ENCODE peak calls at places on chromosomes 3 and 15, in nine cellular contexts. One of them, this sample, is unnamed.

GRCh38 chr3:63967675-63968611 is 55.4 kb downstream of the PSMD6 start:
- DNase-seq in stimulated activated CD4-positive, alpha-beta T cell treated with anti-CD3 and anti-CD28 coated beads, Interleukin-15, amount 100 ng/mL, for 1 hour: no peak
- DNase-seq in NCI-H1092 treated with DMSO at 0.1 percent for 48 hours: peak; percentile 19
- DNase-seq in activated CD4-positive, alpha-beta T cell treated with anti-CD3 and anti-CD28 coated beads for 48 hours: peak; percentile 22
- DNase-seq in T-helper 22 cell: peak; percentile 21
- DNase-seq in H1: no peak
- DNase-seq in mucosa of descending colon: peak; percentile 69
- DNase-seq in aorta: no peak
- DNase-seq in astrocyte of the spinal cord: peak; percentile 69
- DNase-seq in this sample: peak; percentile 48

GRCh38 chr3:126156468-126156867 is 23.9 kb downstream of the ALDH1L1 start:
- DNase-seq in stimulated activated CD4-positive, alpha-beta T cell treated with anti-CD3 and anti-CD28 coated beads, Interleukin-15, amount 100 ng/mL, for 1 hour: no peak
- DNase-seq in NCI-H1092 treated with DMSO at 0.1 percent for 48 hours: no peak
- DNase-seq in activated CD4-positive, alpha-beta T cell treated with anti-CD3 and anti-CD28 coated beads for 48 hours: peak; percentile 17
- DNase-seq in T-helper 22 cell: no peak
- DNase-seq in H1: no peak
- DNase-seq in mucosa of descending colon: no peak
- DNase-seq in aorta: no peak
- DNase-seq in astrocyte of the spinal cord: no peak
- DNase-seq in this sample: no peak

GRCh38 chr3:104588442-104588841 is 778.3 kb upstream of the ALCAM start:
- DNase-seq in stimulated activated CD4-positive, alpha-beta T cell treated with anti-CD3 and anti-CD28 coated beads, Interleukin-15, amount 100 ng/mL, for 1 hour: no peak
- DNase-seq in NCI-H1092 treated with DMSO at 0.1 percent for 48 hours: no peak
- DNase-seq in activated CD4-positive, alpha-beta T cell treated with anti-CD3 and anti-CD28 coated beads for 48 hours: no peak
- DNase-seq in T-helper 22 cell: no peak
- DNase-seq in H1: no peak
- DNase-seq in mucosa of descending colon: no peak
- DNase-seq in aorta: no peak
- DNase-seq in astrocyte of the spinal cord: no peak
- DNase-seq in this sample: no peak

GRCh38 chr3:117045143-117045542 is 335.6 kb downstream of the TUSC7 start:
- DNase-seq in stimulated activated CD4-positive, alpha-beta T cell treated with anti-CD3 and anti-CD28 coated beads, Interleukin-15, amount 100 ng/mL, for 1 hour: no peak
- DNase-seq in NCI-H1092 treated with DMSO at 0.1 percent for 48 hours: no peak
- DNase-seq in activated CD4-positive, alpha-beta T cell treated with anti-CD3 and anti-CD28 coated beads for 48 hours: no peak
- DNase-seq in T-helper 22 cell: no peak
- DNase-seq in H1: peak; percentile 62
- DNase-seq in mucosa of descending colon: peak; percentile 40
- DNase-seq in aorta: no peak
- DNase-seq in astrocyte of the spinal cord: no peak
- DNase-seq in this sample: peak; percentile 17

GRCh38 chr15:51600114-51600513 is 22.5 kb downstream of the DMXL2 start:
- DNase-seq in stimulated activated CD4-positive, alpha-beta T cell treated with anti-CD3 and anti-CD28 coated beads, Interleukin-15, amount 100 ng/mL, for 1 hour: no peak
- DNase-seq in NCI-H1092 treated with DMSO at 0.1 percent for 48 hours: no peak
- DNase-seq in activated CD4-positive, alpha-beta T cell treated with anti-CD3 and anti-CD28 coated beads for 48 hours: peak; percentile 6
- DNase-seq in T-helper 22 cell: no peak
- DNase-seq in H1: no peak
- DNase-seq in mucosa of descending colon: no peak
- DNase-seq in aorta: no peak
- DNase-seq in astrocyte of the spinal cord: peak; percentile 20
- DNase-seq in this sample: peak; percentile 68

GRCh38 chr15:41981373-41982132 is 9.2 kb upstream of the EHD4 start:
- DNase-seq in stimulated activated CD4-positive, alpha-beta T cell treated with anti-CD3 and anti-CD28 coated beads, Interleukin-15, amount 100 ng/mL, for 1 hour: no peak
- DNase-seq in NCI-H1092 treated with DMSO at 0.1 percent for 48 hours: no peak
- DNase-seq in activated CD4-positive, alpha-beta T cell treated with anti-CD3 and anti-CD28 coated beads for 48 hours: no peak
- DNase-seq in T-helper 22 cell: no peak
- DNase-seq in H1: no peak
- DNase-seq in mucosa of descending colon: no peak
- DNase-seq in aorta: no peak
- DNase-seq in astrocyte of the spinal cord: no peak
- DNase-seq in this sample: no peak

GRCh38 chr15:101455291-101455916 is 34.1 kb downstream of the PCSK6 start:
- DNase-seq in stimulated activated CD4-positive, alpha-beta T cell treated with anti-CD3 and anti-CD28 coated beads, Interleukin-15, amount 100 ng/mL, for 1 hour: no peak
- DNase-seq in NCI-H1092 treated with DMSO at 0.1 percent for 48 hours: no peak
- DNase-seq in activated CD4-positive, alpha-beta T cell treated with anti-CD3 and anti-CD28 coated beads for 48 hours: peak; percentile 9
- DNase-seq in T-helper 22 cell: no peak
- DNase-seq in H1: no peak
- DNase-seq in mucosa of descending colon: no peak
- DNase-seq in aorta: no peak
- DNase-seq in astrocyte of the spinal cord: no peak
- DNase-seq in this sample: peak; percentile 12

GRCh38 chr3:187352581-187353575 is 15.3 kb upstream of the RTP4 start:
- DNase-seq in stimulated activated CD4-positive, alpha-beta T cell treated with anti-CD3 and anti-CD28 coated beads, Interleukin-15, amount 100 ng/mL, for 1 hour: no peak
- DNase-seq in NCI-H1092 treated with DMSO at 0.1 percent for 48 hours: no peak
- DNase-seq in activated CD4-positive, alpha-beta T cell treated with anti-CD3 and anti-CD28 coated beads for 48 hours: no peak
- DNase-seq in T-helper 22 cell: no peak
- DNase-seq in H1: no peak
- DNase-seq in mucosa of descending colon: peak; percentile 50
- DNase-seq in aorta: no peak
- DNase-seq in astrocyte of the spinal cord: peak; percentile 5
- DNase-seq in this sample: peak; percentile 77

GRCh38 chr3:111850481-111850880 is 8.6 kb upstream of the PHLDB2 start:
- DNase-seq in stimulated activated CD4-positive, alpha-beta T cell treated with anti-CD3 and anti-CD28 coated beads, Interleukin-15, amount 100 ng/mL, for 1 hour: no peak
- DNase-seq in NCI-H1092 treated with DMSO at 0.1 percent for 48 hours: no peak
- DNase-seq in activated CD4-positive, alpha-beta T cell treated with anti-CD3 and anti-CD28 coated beads for 48 hours: no peak
- DNase-seq in T-helper 22 cell: no peak
- DNase-seq in H1: no peak
- DNase-seq in mucosa of descending colon: no peak
- DNase-seq in aorta: no peak
- DNase-seq in astrocyte of the spinal cord: peak; percentile 49
- DNase-seq in this sample: no peak

GRCh38 chr15:57019496-57020160 is 101.2 kb downstream of the TCF12 start:
- DNase-seq in stimulated activated CD4-positive, alpha-beta T cell treated with anti-CD3 and anti-CD28 coated beads, Interleukin-15, amount 100 ng/mL, for 1 hour: no peak
- DNase-seq in NCI-H1092 treated with DMSO at 0.1 percent for 48 hours: no peak
- DNase-seq in activated CD4-positive, alpha-beta T cell treated with anti-CD3 and anti-CD28 coated beads for 48 hours: no peak
- DNase-seq in T-helper 22 cell: no peak
- DNase-seq in H1: no peak
- DNase-seq in mucosa of descending colon: no peak
- DNase-seq in aorta: no peak
- DNase-seq in astrocyte of the spinal cord: peak; percentile 15
- DNase-seq in this sample: peak; percentile 90

GRCh38 chr3:149449799-149450198 is 24.7 kb upstream of the TM4SF4 start:
- DNase-seq in stimulated activated CD4-positive, alpha-beta T cell treated with anti-CD3 and anti-CD28 coated beads, Interleukin-15, amount 100 ng/mL, for 1 hour: no peak
- DNase-seq in NCI-H1092 treated with DMSO at 0.1 percent for 48 hours: no peak
- DNase-seq in activated CD4-positive, alpha-beta T cell treated with anti-CD3 and anti-CD28 coated beads for 48 hours: no peak
- DNase-seq in T-helper 22 cell: no peak
- DNase-seq in H1: no peak
- DNase-seq in mucosa of descending colon: no peak
- DNase-seq in aorta: no peak
- DNase-seq in astrocyte of the spinal cord: peak; percentile 52
- DNase-seq in this sample: no peak

GRCh38 chr3:86837871-86838270 is 153.1 kb downstream of the VGLL3 start:
- DNase-seq in stimulated activated CD4-positive, alpha-beta T cell treated with anti-CD3 and anti-CD28 coated beads, Interleukin-15, amount 100 ng/mL, for 1 hour: no peak
- DNase-seq in NCI-H1092 treated with DMSO at 0.1 percent for 48 hours: no peak
- DNase-seq in activated CD4-positive, alpha-beta T cell treated with anti-CD3 and anti-CD28 coated beads for 48 hours: no peak
- DNase-seq in T-helper 22 cell: no peak
- DNase-seq in H1: no peak
- DNase-seq in mucosa of descending colon: no peak
- DNase-seq in aorta: no peak
- DNase-seq in astrocyte of the spinal cord: no peak
- DNase-seq in this sample: no peak

GRCh38 chr3:119211193-119211592 is 29.5 kb downstream of the B4GALT4 start:
- DNase-seq in stimulated activated CD4-positive, alpha-beta T cell treated with anti-CD3 and anti-CD28 coated beads, Interleukin-15, amount 100 ng/mL, for 1 hour: no peak
- DNase-seq in NCI-H1092 treated with DMSO at 0.1 percent for 48 hours: no peak
- DNase-seq in activated CD4-positive, alpha-beta T cell treated with anti-CD3 and anti-CD28 coated beads for 48 hours: no peak
- DNase-seq in T-helper 22 cell: no peak
- DNase-seq in H1: no peak
- DNase-seq in mucosa of descending colon: peak; percentile 15
- DNase-seq in aorta: no peak
- DNase-seq in astrocyte of the spinal cord: no peak
- DNase-seq in this sample: peak; percentile 91

GRCh38 chr15:82875411-82876003 is 66.1 kb downstream of the WHAMM start:
- DNase-seq in stimulated activated CD4-positive, alpha-beta T cell treated with anti-CD3 and anti-CD28 coated beads, Interleukin-15, amount 100 ng/mL, for 1 hour: no peak
- DNase-seq in NCI-H1092 treated with DMSO at 0.1 percent for 48 hours: no peak
- DNase-seq in activated CD4-positive, alpha-beta T cell treated with anti-CD3 and anti-CD28 coated beads for 48 hours: no peak
- DNase-seq in T-helper 22 cell: no peak
- DNase-seq in H1: no peak
- DNase-seq in mucosa of descending colon: no peak
- DNase-seq in aorta: no peak
- DNase-seq in astrocyte of the spinal cord: peak; percentile 59
- DNase-seq in this sample: no peak

GRCh38 chr3:54066253-54066652 is 56.1 kb upstream of the CACNA2D3 start:
- DNase-seq in stimulated activated CD4-positive, alpha-beta T cell treated with anti-CD3 and anti-CD28 coated beads, Interleukin-15, amount 100 ng/mL, for 1 hour: no peak
- DNase-seq in NCI-H1092 treated with DMSO at 0.1 percent for 48 hours: no peak
- DNase-seq in activated CD4-positive, alpha-beta T cell treated with anti-CD3 and anti-CD28 coated beads for 48 hours: no peak
- DNase-seq in T-helper 22 cell: no peak
- DNase-seq in H1: no peak
- DNase-seq in mucosa of descending colon: no peak
- DNase-seq in aorta: no peak
- DNase-seq in astrocyte of the spinal cord: no peak
- DNase-seq in this sample: no peak

GRCh38 chr3:138405486-138405885 is 28.9 kb upstream of the ESYT3 start:
- DNase-seq in stimulated activated CD4-positive, alpha-beta T cell treated with anti-CD3 and anti-CD28 coated beads, Interleukin-15, amount 100 ng/mL, for 1 hour: no peak
- DNase-seq in NCI-H1092 treated with DMSO at 0.1 percent for 48 hours: no peak
- DNase-seq in activated CD4-positive, alpha-beta T cell treated with anti-CD3 and anti-CD28 coated beads for 48 hours: no peak
- DNase-seq in T-helper 22 cell: no peak
- DNase-seq in H1: no peak
- DNase-seq in mucosa of descending colon: no peak
- DNase-seq in aorta: no peak
- DNase-seq in astrocyte of the spinal cord: no peak
- DNase-seq in this sample: no peak

GRCh38 chr15:36432162-36432561 is 147.3 kb upstream of the CDIN1 start:
- DNase-seq in stimulated activated CD4-positive, alpha-beta T cell treated with anti-CD3 and anti-CD28 coated beads, Interleukin-15, amount 100 ng/mL, for 1 hour: no peak
- DNase-seq in NCI-H1092 treated with DMSO at 0.1 percent for 48 hours: no peak
- DNase-seq in activated CD4-positive, alpha-beta T cell treated with anti-CD3 and anti-CD28 coated beads for 48 hours: no peak
- DNase-seq in T-helper 22 cell: no peak
- DNase-seq in H1: no peak
- DNase-seq in mucosa of descending colon: no peak
- DNase-seq in aorta: no peak
- DNase-seq in astrocyte of the spinal cord: peak; percentile 93
- DNase-seq in this sample: peak; percentile 84

GRCh38 chr3:40996382-40996781 is 202.9 kb upstream of the CTNNB1 start:
- DNase-seq in stimulated activated CD4-positive, alpha-beta T cell treated with anti-CD3 and anti-CD28 coated beads, Interleukin-15, amount 100 ng/mL, for 1 hour: no peak
- DNase-seq in NCI-H1092 treated with DMSO at 0.1 percent for 48 hours: no peak
- DNase-seq in activated CD4-positive, alpha-beta T cell treated with anti-CD3 and anti-CD28 coated beads for 48 hours: no peak
- DNase-seq in T-helper 22 cell: no peak
- DNase-seq in H1: no peak
- DNase-seq in mucosa of descending colon: no peak
- DNase-seq in aorta: no peak
- DNase-seq in astrocyte of the spinal cord: no peak
- DNase-seq in this sample: no peak

GRCh38 chr3:112351036-112351435 is 18.1 kb downstream of the CD200 start:
- DNase-seq in stimulated activated CD4-positive, alpha-beta T cell treated with anti-CD3 and anti-CD28 coated beads, Interleukin-15, amount 100 ng/mL, for 1 hour: no peak
- DNase-seq in NCI-H1092 treated with DMSO at 0.1 percent for 48 hours: no peak
- DNase-seq in activated CD4-positive, alpha-beta T cell treated with anti-CD3 and anti-CD28 coated beads for 48 hours: no peak
- DNase-seq in T-helper 22 cell: no peak
- DNase-seq in H1: no peak
- DNase-seq in mucosa of descending colon: no peak
- DNase-seq in aorta: no peak
- DNase-seq in astrocyte of the spinal cord: no peak
- DNase-seq in this sample: no peak

GRCh38 chr3:54079314-54079713 is 43.0 kb upstream of the CACNA2D3 start:
- DNase-seq in stimulated activated CD4-positive, alpha-beta T cell treated with anti-CD3 and anti-CD28 coated beads, Interleukin-15, amount 100 ng/mL, for 1 hour: no peak
- DNase-seq in NCI-H1092 treated with DMSO at 0.1 percent for 48 hours: no peak
- DNase-seq in activated CD4-positive, alpha-beta T cell treated with anti-CD3 and anti-CD28 coated beads for 48 hours: no peak
- DNase-seq in T-helper 22 cell: no peak
- DNase-seq in H1: no peak
- DNase-seq in mucosa of descending colon: no peak
- DNase-seq in aorta: no peak
- DNase-seq in astrocyte of the spinal cord: no peak
- DNase-seq in this sample: no peak

GRCh38 chr3:59367150-59367549 is 317.3 kb upstream of the CFAP20DC start:
- DNase-seq in stimulated activated CD4-positive, alpha-beta T cell treated with anti-CD3 and anti-CD28 coated beads, Interleukin-15, amount 100 ng/mL, for 1 hour: no peak
- DNase-seq in NCI-H1092 treated with DMSO at 0.1 percent for 48 hours: no peak
- DNase-seq in activated CD4-positive, alpha-beta T cell treated with anti-CD3 and anti-CD28 coated beads for 48 hours: no peak
- DNase-seq in T-helper 22 cell: no peak
- DNase-seq in H1: no peak
- DNase-seq in mucosa of descending colon: no peak
- DNase-seq in aorta: no peak
- DNase-seq in astrocyte of the spinal cord: peak; percentile 74
- DNase-seq in this sample: peak; percentile 10

GRCh38 chr15:89998141-89998661 is 2.9 kb upstream of the ZNF710 start:
- DNase-seq in stimulated activated CD4-positive, alpha-beta T cell treated with anti-CD3 and anti-CD28 coated beads, Interleukin-15, amount 100 ng/mL, for 1 hour: no peak
- DNase-seq in NCI-H1092 treated with DMSO at 0.1 percent for 48 hours: no peak
- DNase-seq in activated CD4-positive, alpha-beta T cell treated with anti-CD3 and anti-CD28 coated beads for 48 hours: no peak
- DNase-seq in T-helper 22 cell: no peak
- DNase-seq in H1: no peak
- DNase-seq in mucosa of descending colon: no peak
- DNase-seq in aorta: no peak
- DNase-seq in astrocyte of the spinal cord: peak; percentile 49
- DNase-seq in this sample: peak; percentile 59

GRCh38 chr3:159835126-159835525 is 153.5 kb upstream of the IL12A start:
- DNase-seq in stimulated activated CD4-positive, alpha-beta T cell treated with anti-CD3 and anti-CD28 coated beads, Interleukin-15, amount 100 ng/mL, for 1 hour: no peak
- DNase-seq in NCI-H1092 treated with DMSO at 0.1 percent for 48 hours: no peak
- DNase-seq in activated CD4-positive, alpha-beta T cell treated with anti-CD3 and anti-CD28 coated beads for 48 hours: no peak
- DNase-seq in T-helper 22 cell: no peak
- DNase-seq in H1: no peak
- DNase-seq in mucosa of descending colon: no peak
- DNase-seq in aorta: no peak
- DNase-seq in astrocyte of the spinal cord: no peak
- DNase-seq in this sample: no peak

GRCh38 chr15:68654786-68655560 is 76.2 kb downstream of the CORO2B start:
- DNase-seq in stimulated activated CD4-positive, alpha-beta T cell treated with anti-CD3 and anti-CD28 coated beads, Interleukin-15, amount 100 ng/mL, for 1 hour: no peak
- DNase-seq in NCI-H1092 treated with DMSO at 0.1 percent for 48 hours: no peak
- DNase-seq in activated CD4-positive, alpha-beta T cell treated with anti-CD3 and anti-CD28 coated beads for 48 hours: no peak
- DNase-seq in T-helper 22 cell: no peak
- DNase-seq in H1: no peak
- DNase-seq in mucosa of descending colon: no peak
- DNase-seq in aorta: peak; percentile 51
- DNase-seq in astrocyte of the spinal cord: no peak
- DNase-seq in this sample: no peak

GRCh38 chr15:22735781-22736180 is 50.7 kb upstream of the NIPA1 start:
- DNase-seq in stimulated activated CD4-positive, alpha-beta T cell treated with anti-CD3 and anti-CD28 coated beads, Interleukin-15, amount 100 ng/mL, for 1 hour: no peak
- DNase-seq in NCI-H1092 treated with DMSO at 0.1 percent for 48 hours: no peak
- DNase-seq in activated CD4-positive, alpha-beta T cell treated with anti-CD3 and anti-CD28 coated beads for 48 hours: no peak
- DNase-seq in T-helper 22 cell: no peak
- DNase-seq in H1: no peak
- DNase-seq in mucosa of descending colon: no peak
- DNase-seq in aorta: no peak
- DNase-seq in astrocyte of the spinal cord: peak; percentile 46
- DNase-seq in this sample: no peak

GRCh38 chr3:126480864-126481263 is 5.2 kb upstream of the ZXDC start:
- DNase-seq in stimulated activated CD4-positive, alpha-beta T cell treated with anti-CD3 and anti-CD28 coated beads, Interleukin-15, amount 100 ng/mL, for 1 hour: no peak
- DNase-seq in NCI-H1092 treated with DMSO at 0.1 percent for 48 hours: no peak
- DNase-seq in activated CD4-positive, alpha-beta T cell treated with anti-CD3 and anti-CD28 coated beads for 48 hours: no peak
- DNase-seq in T-helper 22 cell: no peak
- DNase-seq in H1: no peak
- DNase-seq in mucosa of descending colon: no peak
- DNase-seq in aorta: peak; percentile 77
- DNase-seq in astrocyte of the spinal cord: no peak
- DNase-seq in this sample: no peak

GRCh38 chr3:23629181-23629893 is 176.4 kb upstream of the UBE2E1 start:
- DNase-seq in stimulated activated CD4-positive, alpha-beta T cell treated with anti-CD3 and anti-CD28 coated beads, Interleukin-15, amount 100 ng/mL, for 1 hour: no peak
- DNase-seq in NCI-H1092 treated with DMSO at 0.1 percent for 48 hours: peak; percentile 8
- DNase-seq in activated CD4-positive, alpha-beta T cell treated with anti-CD3 and anti-CD28 coated beads for 48 hours: no peak
- DNase-seq in T-helper 22 cell: no peak
- DNase-seq in H1: no peak
- DNase-seq in mucosa of descending colon: peak; percentile 31
- DNase-seq in aorta: no peak
- DNase-seq in astrocyte of the spinal cord: peak; percentile 70
- DNase-seq in this sample: peak; percentile 27

GRCh38 chr3:43735618-43736017 is 44.9 kb downstream of the ABHD5 start:
- DNase-seq in stimulated activated CD4-positive, alpha-beta T cell treated with anti-CD3 and anti-CD28 coated beads, Interleukin-15, amount 100 ng/mL, for 1 hour: no peak
- DNase-seq in NCI-H1092 treated with DMSO at 0.1 percent for 48 hours: no peak
- DNase-seq in activated CD4-positive, alpha-beta T cell treated with anti-CD3 and anti-CD28 coated beads for 48 hours: no peak
- DNase-seq in T-helper 22 cell: no peak
- DNase-seq in H1: no peak
- DNase-seq in mucosa of descending colon: no peak
- DNase-seq in aorta: no peak
- DNase-seq in astrocyte of the spinal cord: no peak
- DNase-seq in this sample: no peak

GRCh38 chr3:124812291-124813265 is 74.6 kb downstream of the ITGB5 start:
- DNase-seq in stimulated activated CD4-positive, alpha-beta T cell treated with anti-CD3 and anti-CD28 coated beads, Interleukin-15, amount 100 ng/mL, for 1 hour: no peak
- DNase-seq in NCI-H1092 treated with DMSO at 0.1 percent for 48 hours: no peak
- DNase-seq in activated CD4-positive, alpha-beta T cell treated with anti-CD3 and anti-CD28 coated beads for 48 hours: no peak
- DNase-seq in T-helper 22 cell: no peak
- DNase-seq in H1: no peak
- DNase-seq in mucosa of descending colon: peak; percentile 58
- DNase-seq in aorta: peak; percentile 86
- DNase-seq in astrocyte of the spinal cord: peak; percentile 96
- DNase-seq in this sample: peak; percentile 82

GRCh38 chr15:78325092-78325843 is 14.9 kb upstream of the CRABP1 start:
- DNase-seq in stimulated activated CD4-positive, alpha-beta T cell treated with anti-CD3 and anti-CD28 coated beads, Interleukin-15, amount 100 ng/mL, for 1 hour: no peak
- DNase-seq in NCI-H1092 treated with DMSO at 0.1 percent for 48 hours: no peak
- DNase-seq in activated CD4-positive, alpha-beta T cell treated with anti-CD3 and anti-CD28 coated beads for 48 hours: no peak
- DNase-seq in T-helper 22 cell: no peak
- DNase-seq in H1: no peak
- DNase-seq in mucosa of descending colon: peak; percentile 33
- DNase-seq in aorta: no peak
- DNase-seq in astrocyte of the spinal cord: peak; percentile 29
- DNase-seq in this sample: no peak

GRCh38 chr3:147760998-147761397 is 351.8 kb downstream of the ZIC1 start:
- DNase-seq in stimulated activated CD4-positive, alpha-beta T cell treated with anti-CD3 and anti-CD28 coated beads, Interleukin-15, amount 100 ng/mL, for 1 hour: no peak
- DNase-seq in NCI-H1092 treated with DMSO at 0.1 percent for 48 hours: no peak
- DNase-seq in activated CD4-positive, alpha-beta T cell treated with anti-CD3 and anti-CD28 coated beads for 48 hours: no peak
- DNase-seq in T-helper 22 cell: no peak
- DNase-seq in H1: no peak
- DNase-seq in mucosa of descending colon: no peak
- DNase-seq in aorta: no peak
- DNase-seq in astrocyte of the spinal cord: no peak
- DNase-seq in this sample: no peak